ENCODE peak calls at places on chromosomes 3 and 15, in nine cellular contexts. X is GM23338, B is H9, R is OCI-LY7, V is fibroblast of lung, L is H1, J is GM12878, K is HepG2, W is SK-N-SH. H is an unnamed sample. For H3K4me1, the result is how much of the 10 kb centered on the place peaks cover.

GRCh38 chr15:96331942-96332853 is 1.7 kb downstream of the NR2F2 start:
- DNase-seq in X (peak), B (peak), R (no peak), V (peak), L (peak), J (no peak), K (no peak), W (no peak), H (peak)

GRCh38 chr3:122679085-122679466 is 1.6 kb upstream of the PARP14 start:
- DNase-seq in X (peak), B (peak), R (peak), V (peak), L (peak), J (no peak), K (peak), W (peak), H (peak)

GRCh38 chr15:74725241-74725774 is at the start of gene CYP1A1:
- DNase-seq in X (peak), B (peak), R (no peak), V (no peak), L (peak), J (no peak), K (no peak), W (peak), H (peak)

GRCh38 chr15:36845270-36845669 is 255.1 kb downstream of the MEIS2 start:
- DNase-seq in X (no peak), B (no peak), R (no peak), V (no peak), L (no peak), J (no peak), K (no peak), W (no peak), H (no peak)

GRCh38 chr15:30865257-30865656 is 38.5 kb upstream of the FAN1 start:
- DNase-seq in X (no peak), B (no peak), R (no peak), V (no peak), L (no peak), J (no peak), K (peak), W (no peak), H (no peak)

GRCh38 chr3:80769683-80770082 is 991.8 kb downstream of the GBE1 start:
- DNase-seq in X (peak), B (no peak), R (no peak), V (no peak), L (no peak), J (no peak), K (no peak), W (no peak), H (no peak)

GRCh38 chr15:95559875-95560394 is 770.6 kb upstream of the NR2F2 start:
- DNase-seq in X (no peak), B (no peak), R (no peak), V (peak), L (no peak), J (no peak), K (no peak), W (no peak), H (peak)

GRCh38 chr3:101340591-101340990 is 20.2 kb upstream of the IMPG2 start:
- DNase-seq in X (no peak), B (no peak), R (no peak), V (no peak), L (no peak), J (no peak), K (no peak), W (no peak), H (no peak)

GRCh38 chr3:159123877-159124276 is 322.0 kb downstream of the MFSD1 start:
- DNase-seq in X (no peak), B (no peak), R (no peak), V (no peak), L (no peak), J (no peak), K (no peak), W (no peak), H (no peak)

GRCh38 chr3:120659834-120660233 is 22.2 kb downstream of the HGD start:
- DNase-seq in X (no peak), B (no peak), R (no peak), V (no peak), L (no peak), J (no peak), K (no peak), W (no peak), H (no peak)

GRCh38 chr3:126544596-126545281 is 14.0 kb downstream of the C3orf22 start:
- DNase-seq in X (no peak), B (peak), R (no peak), V (no peak), L (no peak), J (no peak), K (no peak), W (peak), H (no peak)

GRCh38 chr3:197186887-197187588 is 111.4 kb downstream of the DLG1 start:
- DNase-seq in X (peak), B (no peak), R (peak), V (peak), L (no peak), J (peak), K (peak), W (peak), H (peak)

GRCh38 chr3:13825317-13825590 is 54.6 kb downstream of the WNT7A start:
- DNase-seq in X (no peak), B (no peak), R (no peak), V (no peak), L (no peak), J (no peak), K (no peak), W (no peak), H (no peak)

GRCh38 chr3:179148446-179149238 is 485 bp downstream of the PIK3CA start:
- DNase-seq in X (peak), B (no peak), R (peak), V (peak), L (peak), J (no peak), K (peak), W (peak), H (peak)
- H3K4me1 ChIP-seq in X (under half), B (under half), R (under half), V (under half), L (under half), J (under half), K (under half), W (under half), H (under half)

DNA sequence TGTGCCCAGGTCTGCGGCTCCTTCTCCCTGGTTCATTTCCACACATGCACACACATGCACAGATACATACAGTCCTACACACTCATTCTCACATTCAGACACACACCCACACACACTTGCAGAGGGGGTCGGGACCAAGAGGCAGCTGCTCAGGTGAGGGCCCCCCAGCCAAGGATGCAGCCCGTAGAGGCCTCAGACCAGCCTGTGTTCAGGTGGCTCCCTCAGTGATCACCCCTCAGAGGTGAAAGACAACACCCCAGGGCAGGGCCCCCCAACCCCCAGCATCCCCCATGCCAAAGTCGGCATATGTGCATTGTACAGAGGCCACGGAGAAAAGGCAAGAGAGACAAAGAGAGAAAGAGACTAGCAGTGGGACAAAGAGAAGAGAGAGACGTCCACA is 5.9 kb upstream of the CORO2B start:
- DNase-seq in X (no peak), B (no peak), R (no peak), V (no peak), L (no peak), J (no peak), K (no peak), W (no peak), H (no peak)
- H2AFZ ChIP-seq in X (peak), B (no peak), R (no peak), V (no peak), L (no peak), J (no peak), K (no peak), W (no peak), H (no peak)

GRCh38 chr3:149658444-149659172 is 783 bp upstream of the WWTR1 start:
- DNase-seq in X (peak), B (peak), R (no peak), V (peak), L (peak), J (no peak), K (no peak), W (peak), H (peak)
- TF ChIP-seq CTCF in X (no peak), B (no peak), R (no peak), V (peak), L (no peak), J (peak), K (peak), W (peak), H (peak)

DNA sequence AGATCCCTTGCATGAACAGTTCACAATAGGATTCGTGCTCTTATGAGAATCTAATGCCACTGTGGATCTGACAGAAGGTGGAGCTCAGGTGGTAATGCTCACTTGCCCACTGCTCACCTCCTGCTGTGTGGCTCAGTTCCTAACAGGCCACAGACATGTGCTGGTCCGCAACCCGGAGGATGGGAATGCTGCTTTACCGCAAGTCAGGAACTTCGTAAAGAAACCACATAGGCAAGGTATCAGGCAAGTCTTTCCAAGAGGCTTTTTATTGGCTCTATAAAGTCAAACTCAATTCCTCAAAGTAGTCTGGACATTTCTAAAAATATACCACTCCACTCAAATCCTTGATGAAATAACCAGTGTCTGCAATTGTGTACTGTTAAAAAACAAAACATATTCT is 56.1 kb downstream of the OSTN start:
- DNase-seq in X (no peak), B (no peak), R (no peak), V (no peak), L (no peak), J (no peak), K (no peak), W (no peak), H (no peak)
- H3K4me1 ChIP-seq in X (half or more), B (under half), R (half or more), V (under half), L (under half), J (under half), K (under half), W (under half), H (under half)

DNA sequence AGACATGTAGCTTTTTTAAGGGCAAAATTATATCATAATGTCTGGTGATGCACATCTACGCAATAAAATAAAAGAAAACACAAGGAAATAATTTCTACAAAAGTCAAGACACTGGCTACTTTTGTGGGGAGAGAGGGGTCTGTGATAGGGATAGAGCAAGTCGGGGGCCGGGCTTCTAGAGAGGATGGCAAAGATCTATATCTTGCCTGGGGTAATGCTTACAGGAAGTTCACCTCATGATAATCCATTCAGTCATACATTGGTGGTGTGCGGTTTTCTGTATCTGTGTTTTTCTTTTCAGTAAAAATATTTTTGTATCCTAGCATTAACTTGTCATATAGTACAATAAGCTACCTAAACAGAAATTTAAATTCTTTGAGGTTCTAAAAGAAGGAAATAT is 178.8 kb downstream of the ARRDC4 start:
- DNase-seq in X (no peak), B (no peak), R (no peak), V (no peak), L (no peak), J (no peak), K (no peak), W (no peak), H (no peak)
- H2AFZ ChIP-seq in X (no peak), B (no peak), R (no peak), V (no peak), L (no peak), J (no peak), K (no peak), W (peak), H (no peak)

GRCh38 chr3:52012699-52013098 is 17.0 kb upstream of the RPL29 start:
- DNase-seq in X (no peak), B (no peak), R (no peak), V (no peak), L (no peak), J (no peak), K (no peak), W (no peak), H (no peak)

GRCh38 chr3:52017467-52018065 is 21.9 kb upstream of the RPL29 start:
- DNase-seq in X (no peak), B (no peak), R (no peak), V (no peak), L (no peak), J (no peak), K (no peak), W (no peak), H (no peak)

GRCh38 chr3:52014613-52015012 is 18.9 kb upstream of the RPL29 start:
- DNase-seq in X (peak), B (peak), R (no peak), V (peak), L (peak), J (no peak), K (no peak), W (no peak), H (peak)

GRCh38 chr3:52015431-52016256 is 19.9 kb upstream of the RPL29 start:
- DNase-seq in X (no peak), B (no peak), R (no peak), V (no peak), L (no peak), J (no peak), K (no peak), W (peak), H (no peak)

GRCh38 chr3:52013802-52014598 is 18.3 kb upstream of the RPL29 start:
- DNase-seq in X (no peak), B (no peak), R (no peak), V (no peak), L (no peak), J (no peak), K (no peak), W (no peak), H (no peak)
- TF ChIP-seq CTCF in X (no peak), B (no peak), R (no peak), V (no peak), L (no peak), J (no peak), K (no peak), W (no peak), H (no peak)

GRCh38 chr3:194301730-194302129 is 49.4 kb downstream of the CPN2 start:
- DNase-seq in X (no peak), B (no peak), R (no peak), V (no peak), L (no peak), J (no peak), K (no peak), W (no peak), H (no peak)

GRCh38 chr3:194305356-194306108 is 45.6 kb downstream of the CPN2 start:
- DNase-seq in X (peak), B (peak), R (no peak), V (no peak), L (no peak), J (no peak), K (no peak), W (no peak), H (no peak)

GRCh38 chr3:194306109-194306686 is 44.9 kb downstream of the CPN2 start:
- DNase-seq in X (no peak), B (peak), R (peak), V (no peak), L (no peak), J (peak), K (no peak), W (no peak), H (no peak)

GRCh38 chr3:194303749-194304148 is 47.4 kb downstream of the CPN2 start:
- DNase-seq in X (no peak), B (no peak), R (no peak), V (no peak), L (no peak), J (no peak), K (no peak), W (no peak), H (no peak)

GRCh38 chr3:194304186-194304917 is 46.8 kb downstream of the CPN2 start:
- DNase-seq in X (no peak), B (no peak), R (no peak), V (no peak), L (no peak), J (no peak), K (no peak), W (no peak), H (no peak)
- H3K4me1 ChIP-seq in X (under half), B (under half), R (under half), V (under half), L (under half), J (under half), K (under half), W (under half), H (under half)

DNA sequence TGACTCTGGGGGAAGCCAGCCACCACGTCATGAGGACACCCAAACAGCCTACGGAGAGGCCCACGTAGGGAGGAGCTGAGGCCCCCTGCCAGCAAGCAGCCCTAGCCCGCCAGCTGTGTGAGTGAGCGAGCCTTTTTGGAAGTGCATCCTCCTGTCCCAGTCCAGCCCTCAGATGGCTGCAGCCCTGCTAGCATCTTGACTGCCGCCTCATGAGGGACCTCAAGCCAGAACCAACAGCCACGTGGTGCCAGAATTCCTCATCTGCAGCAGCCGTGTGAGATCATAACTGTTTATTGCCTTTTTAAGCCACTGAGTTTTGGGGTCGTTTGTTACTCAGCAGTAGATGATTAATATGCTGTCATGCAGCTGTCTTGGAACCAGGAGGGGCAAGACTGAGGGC is 73.5 kb downstream of the RPLP1 start:
- DNase-seq in X (no peak), B (peak), R (no peak), V (peak), L (no peak), J (no peak), K (no peak), W (no peak), H (no peak)
- H2AFZ ChIP-seq in X (no peak), B (no peak), R (no peak), V (no peak), L (no peak), J (no peak), K (no peak), W (no peak), H (no peak)

H was measured in hepatocyte.